ENCODE peak calls at places on chromosomes 13 and 19, in nine cellular contexts. K is tibial nerve, O is GM23248, Q is substantia nigra, I is heart right ventricle, V is H9, Y is OCI-LY7, D is sigmoid colon, B is A549. A is an unnamed sample.

GRCh38 chr13:20585371-20585770 is 18.4 kb downstream of the IFT88 start:
- DNase-seq in O (no peak), I (no peak), V (no peak), B (no peak), K (no peak), Q (no peak), D (no peak), Y (no peak), A (no peak)

GRCh38 chr13:108987488-108987887 is 358.1 kb downstream of the MYO16 start:
- DNase-seq in Y (no peak), B (no peak), I (no peak), D (no peak), K (no peak), O (peak), V (no peak), Q (no peak), A (no peak)

GRCh38 chr13:27201661-27202060 is 30.1 kb upstream of the USP12 start:
- DNase-seq in B (no peak), Y (no peak), V (no peak), I (no peak), Q (no peak), D (no peak), O (peak), K (no peak), A (no peak)

GRCh38 chr19:41302624-41303351 is 7.2 kb upstream of the CCDC97 start:
- DNase-seq in I (no peak), B (no peak), K (no peak), Y (no peak), V (no peak), O (no peak), Q (no peak), D (peak), A (no peak)

GRCh38 chr13:21130116-21130515 is 46.2 kb downstream of the SKA3 start:
- DNase-seq in I (no peak), K (no peak), O (peak), B (no peak), D (no peak), V (no peak), Q (no peak), Y (no peak), A (no peak)

GRCh38 chr19:54662730-54663129 is at the start of gene LILRB4:
- DNase-seq in V (no peak), D (peak), Y (peak), Q (peak), K (peak), I (peak), O (no peak), B (no peak), A (no peak)

GRCh38 chr19:16660763-16661479 is at the start of gene TMEM38A:
- DNase-seq in D (peak), B (no peak), Q (peak), I (peak), Y (peak), K (no peak), O (peak), V (peak), A (no peak)

GRCh38 chr19:10769533-10770491 is 51.9 kb downstream of the DNM2 start:
- DNase-seq in D (peak), Q (peak), O (peak), B (no peak), Y (peak), K (peak), V (no peak), I (peak), A (no peak)

GRCh38 chr13:75876371-75877050 is 240.4 kb downstream of the LMO7 start:
- DNase-seq in I (peak), Y (peak), Q (peak), K (peak), D (peak), B (peak), V (peak), O (peak), A (no peak)

GRCh38 chr13:23466144-23467002 is 32.9 kb upstream of the SACS start:
- DNase-seq in I (peak), B (peak), V (peak), Y (peak), K (peak), O (peak), Q (peak), D (peak), A (peak)

GRCh38 chr13:68190826-68191225 is 960.7 kb upstream of the PCDH9 start:
- DNase-seq in B (no peak), D (no peak), O (no peak), V (no peak), Y (no peak), I (no peak), Q (no peak), K (no peak), A (no peak)

GRCh38 chr13:80105350-80105749 is 235.6 kb downstream of the SPRY2 start:
- DNase-seq in Q (no peak), Y (no peak), D (no peak), O (no peak), I (no peak), V (no peak), K (no peak), B (no peak), A (no peak)

GRCh38 chr19:51161266-51161665 is 19.2 kb downstream of the SIGLEC7 start:
- DNase-seq in I (no peak), B (no peak), V (no peak), Q (no peak), K (no peak), O (no peak), Y (no peak), D (no peak), A (peak)

GRCh38 chr19:41997121-41997850 is 3.3 kb upstream of the ATP1A3 start:
- DNase-seq in K (no peak), I (peak), D (no peak), O (peak), B (peak), Q (no peak), V (peak), Y (peak), A (no peak)

GRCh38 chr19:23882493-23882892 is 32.2 kb upstream of the ZNF726 start:
- DNase-seq in V (no peak), O (peak), Q (no peak), D (no peak), K (no peak), I (no peak), B (no peak), Y (no peak), A (no peak)

GRCh38 chr19:13006431-13007281 is 11.4 kb downstream of the NFIX start:
- DNase-seq in D (peak), V (no peak), K (no peak), Q (no peak), I (no peak), B (no peak), O (peak), Y (no peak), A (no peak)
- H3K27ac ChIP-seq in D (peak), V (no peak), K (peak), Q (peak), I (peak), B (no peak), O (no peak), Y (no peak), A (no peak)

DNA sequence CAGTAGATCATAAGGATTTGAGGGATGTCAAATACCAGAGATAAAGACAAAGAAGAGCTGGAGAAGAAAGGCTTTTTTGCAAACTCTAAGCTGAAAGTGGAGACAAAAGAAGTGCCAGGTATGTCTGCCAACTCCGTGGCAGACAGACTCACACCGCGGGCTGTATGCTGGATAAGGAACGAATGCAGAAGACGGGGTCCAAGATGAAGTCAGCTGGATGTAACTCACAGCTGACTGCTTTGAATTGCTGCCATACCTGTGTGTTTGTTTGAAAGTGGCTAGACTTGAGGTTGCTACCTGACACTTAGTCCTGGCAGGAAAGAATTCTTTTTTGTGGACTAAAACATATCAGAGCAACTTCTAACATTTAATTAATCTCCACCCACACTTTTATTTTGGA is 398.8 kb downstream of the DLEU7 start:
- DNase-seq in I (no peak), Q (no peak), B (no peak), K (no peak), V (no peak), O (no peak), D (no peak), Y (no peak), A (no peak)
- H3K27ac ChIP-seq in I (no peak), Q (no peak), B (no peak), K (no peak), V (no peak), O (no peak), D (no peak), Y (no peak), A (no peak)

GRCh38 chr13:94327318-94327717 is 152.2 kb downstream of the DCT start:
- DNase-seq in D (no peak), K (no peak), I (no peak), V (no peak), O (no peak), B (no peak), Q (no peak), Y (peak), A (no peak)
- H3K27ac ChIP-seq in D (no peak), K (no peak), I (no peak), V (no peak), O (no peak), B (no peak), Q (no peak), Y (peak), A (no peak)

GRCh38 chr19:58562126-58563033 is 4.0 kb upstream of the UBE2M start:
- DNase-seq in O (peak), I (no peak), B (no peak), D (peak), K (no peak), Y (no peak), Q (no peak), V (peak), A (no peak)
- H3K27ac ChIP-seq in O (peak), I (peak), B (no peak), D (peak), K (peak), Y (no peak), Q (no peak), V (no peak), A (peak)

GRCh38 chr13:36859259-36859658 is 40.2 kb downstream of the RFXAP start:
- DNase-seq in D (no peak), I (no peak), Q (no peak), O (no peak), Y (no peak), V (no peak), B (no peak), K (no peak), A (no peak)

GRCh38 chr13:36862722-36863121 is 43.7 kb downstream of the RFXAP start:
- DNase-seq in K (no peak), O (no peak), Q (no peak), D (no peak), B (no peak), V (no peak), I (no peak), Y (no peak), A (no peak)

GRCh38 chr13:36862002-36862706 is 43.1 kb downstream of the RFXAP start:
- DNase-seq in Q (no peak), Y (no peak), K (no peak), B (no peak), I (no peak), O (peak), V (no peak), D (no peak), A (no peak)

GRCh38 chr13:36857273-36857672 is 38.3 kb downstream of the RFXAP start:
- DNase-seq in V (no peak), B (no peak), Q (no peak), O (peak), I (no peak), K (no peak), D (no peak), Y (no peak), A (no peak)

GRCh38 chr13:36858285-36858684 is 39.3 kb downstream of the RFXAP start:
- DNase-seq in I (no peak), K (peak), Q (no peak), B (peak), D (no peak), O (peak), Y (peak), V (no peak), A (no peak)
- H3K27ac ChIP-seq in I (no peak), K (no peak), Q (no peak), B (no peak), D (no peak), O (no peak), Y (no peak), V (no peak), A (no peak)

GRCh38 chr13:33132644-33133440 is 116.6 kb downstream of the KL start:
- DNase-seq in K (no peak), Q (no peak), B (no peak), V (no peak), O (peak), Y (no peak), I (no peak), D (no peak), A (no peak)
- H3K27ac ChIP-seq in K (no peak), Q (no peak), B (no peak), V (no peak), O (peak), Y (no peak), I (no peak), D (peak), A (no peak)